ENCODE peak calls at places on chromosome 22, in six cellular contexts. One of them, this sample, is unnamed.

GRCh38 chr22:28799834-28800307 is 498 bp downstream of the XBP1 start:
- DNase-seq in RCC 7860: peak; percentile 17
- DNase-seq in GM04504: peak; percentile 38
- DNase-seq in heart left ventricle: peak; percentile 84
- DNase-seq in uterus: peak; percentile 70
- DNase-seq in NCI-H510A: no peak
- DNase-seq in this sample: peak; percentile 66

GRCh38 chr22:28018461-28018927 is 99.4 kb upstream of the PITPNB start:
- DNase-seq in uterus: peak; percentile 11
- DNase-seq in RCC 7860: no peak
- DNase-seq in GM04504: no peak
- DNase-seq in heart left ventricle: peak; percentile 13
- DNase-seq in NCI-H510A: no peak
- DNase-seq in this sample: no peak

GRCh38 chr22:41526802-41527799 is 17.2 kb downstream of the POLR3H start:
- DNase-seq in heart left ventricle: no peak
- DNase-seq in GM04504: no peak
- DNase-seq in RCC 7860: no peak
- DNase-seq in uterus: no peak
- DNase-seq in NCI-H510A: no peak
- DNase-seq in this sample: peak; percentile 41

GRCh38 chr22:39248254-39248653 is 3.5 kb upstream of the PDGFB start:
- DNase-seq in uterus: no peak
- DNase-seq in NCI-H510A: no peak
- DNase-seq in heart left ventricle: no peak
- DNase-seq in GM04504: no peak
- DNase-seq in RCC 7860: no peak
- DNase-seq in this sample: no peak

GRCh38 chr22:22349455-22349836 is 104.9 kb downstream of the VPREB1 start:
- DNase-seq in uterus: no peak
- DNase-seq in NCI-H510A: no peak
- DNase-seq in GM04504: no peak
- DNase-seq in heart left ventricle: no peak
- DNase-seq in RCC 7860: no peak
- DNase-seq in this sample: no peak

GRCh38 chr22:50276143-50276542 is 6.0 kb upstream of the MAPK11 start:
- DNase-seq in uterus: no peak
- DNase-seq in NCI-H510A: no peak
- DNase-seq in RCC 7860: no peak
- DNase-seq in heart left ventricle: peak; percentile 70
- DNase-seq in GM04504: no peak
- DNase-seq in this sample: peak; percentile 48

GRCh38 chr22:38097557-38098409 is 12.7 kb downstream of the BAIAP2L2 start:
- DNase-seq in GM04504: no peak
- DNase-seq in heart left ventricle: no peak
- DNase-seq in uterus: no peak
- DNase-seq in NCI-H510A: no peak
- DNase-seq in RCC 7860: no peak
- DNase-seq in this sample: no peak

GRCh38 chr22:17931400-17931825 is 92.9 kb downstream of the MICAL3 start:
- DNase-seq in heart left ventricle: peak; percentile 91
- DNase-seq in uterus: peak; percentile 17
- DNase-seq in NCI-H510A: no peak
- DNase-seq in RCC 7860: peak; percentile 11
- DNase-seq in GM04504: no peak
- DNase-seq in this sample: no peak

GRCh38 chr22:19843107-19843856 is 11.4 kb downstream of the GNB1L start:
- DNase-seq in NCI-H510A: no peak
- DNase-seq in uterus: no peak
- DNase-seq in RCC 7860: no peak
- DNase-seq in heart left ventricle: no peak
- DNase-seq in GM04504: no peak
- DNase-seq in this sample: no peak

GRCh38 chr22:35589071-35589735 is 27.9 kb downstream of the MB start:
- DNase-seq in NCI-H510A: no peak
- DNase-seq in uterus: peak; percentile 88
- DNase-seq in GM04504: peak; percentile 95
- DNase-seq in RCC 7860: peak; percentile 99
- DNase-seq in heart left ventricle: no peak
- DNase-seq in this sample: peak; percentile 98

GRCh38 chr22:30286813-30287625 is 2.3 kb downstream of the CASTOR1 start:
- DNase-seq in GM04504: no peak
- DNase-seq in RCC 7860: peak; percentile 33
- DNase-seq in NCI-H510A: no peak
- DNase-seq in heart left ventricle: peak; percentile 67
- DNase-seq in uterus: peak; percentile 71
- DNase-seq in this sample: peak; percentile 76

GRCh38 chr22:50018608-50019291 is 6.2 kb upstream of the IL17REL start:
- DNase-seq in RCC 7860: no peak
- DNase-seq in uterus: no peak
- DNase-seq in GM04504: no peak
- DNase-seq in heart left ventricle: no peak
- DNase-seq in NCI-H510A: no peak
- DNase-seq in this sample: no peak

GRCh38 chr22:43988116-43988817 is 33.0 kb downstream of the SAMM50 start:
- DNase-seq in RCC 7860: no peak
- DNase-seq in NCI-H510A: no peak
- DNase-seq in uterus: no peak
- DNase-seq in heart left ventricle: no peak
- DNase-seq in GM04504: no peak
- DNase-seq in this sample: no peak

GRCh38 chr22:37018815-37019308 is 385 bp downstream of the TST start:
- DNase-seq in uterus: peak; percentile 79
- DNase-seq in GM04504: no peak
- DNase-seq in heart left ventricle: peak; percentile 81
- DNase-seq in NCI-H510A: no peak
- DNase-seq in RCC 7860: no peak
- DNase-seq in this sample: peak; percentile 36

GRCh38 chr22:17578129-17578754 is 14.9 kb downstream of the SLC25A18 start:
- DNase-seq in uterus: no peak
- DNase-seq in heart left ventricle: peak; percentile 70
- DNase-seq in RCC 7860: no peak
- DNase-seq in NCI-H510A: no peak
- DNase-seq in GM04504: peak; percentile 48
- DNase-seq in this sample: peak; percentile 78

GRCh38 chr22:25930710-25931353 is 188.8 kb downstream of the MYO18B start:
- DNase-seq in GM04504: no peak
- DNase-seq in NCI-H510A: peak; percentile 57
- DNase-seq in uterus: no peak
- DNase-seq in RCC 7860: no peak
- DNase-seq in heart left ventricle: no peak
- DNase-seq in this sample: peak; percentile 42

GRCh38 chr22:41908409-41909289 is 6.2 kb downstream of the SHISA8 start:
- DNase-seq in heart left ventricle: no peak
- DNase-seq in GM04504: no peak
- DNase-seq in uterus: no peak
- DNase-seq in RCC 7860: no peak
- DNase-seq in NCI-H510A: no peak
- DNase-seq in this sample: no peak

GRCh38 chr22:43407591-43407990 is 4.2 kb upstream of the MPPED1 start:
- DNase-seq in heart left ventricle: no peak
- DNase-seq in NCI-H510A: no peak
- DNase-seq in uterus: no peak
- DNase-seq in RCC 7860: no peak
- DNase-seq in GM04504: no peak
- DNase-seq in this sample: no peak

GRCh38 chr22:28771195-28771791 is 1.2 kb upstream of the CCDC117 start:
- DNase-seq in NCI-H510A: no peak
- DNase-seq in GM04504: no peak
- DNase-seq in uterus: no peak
- DNase-seq in heart left ventricle: no peak
- DNase-seq in RCC 7860: no peak
- DNase-seq in this sample: no peak

GRCh38 chr22:27124336-27125023 is 467.1 kb downstream of the MIAT start:
- DNase-seq in NCI-H510A: no peak
- DNase-seq in heart left ventricle: peak; percentile 71
- DNase-seq in RCC 7860: no peak
- DNase-seq in GM04504: no peak
- DNase-seq in uterus: no peak
- DNase-seq in this sample: no peak

GRCh38 chr22:49825944-49826602 is 1.6 kb downstream of the BRD1 start:
- DNase-seq in NCI-H510A: no peak
- DNase-seq in heart left ventricle: no peak
- DNase-seq in uterus: no peak
- DNase-seq in GM04504: no peak
- DNase-seq in RCC 7860: peak; percentile 50
- DNase-seq in this sample: peak; percentile 41

GRCh38 chr22:50150161-50151129 is 20.1 kb upstream of the PANX2 start:
- DNase-seq in NCI-H510A: no peak
- DNase-seq in RCC 7860: peak; percentile 74
- DNase-seq in heart left ventricle: no peak
- DNase-seq in uterus: no peak
- DNase-seq in GM04504: no peak
- DNase-seq in this sample: peak; percentile 45

GRCh38 chr22:43275545-43275981 is 67.6 kb downstream of the SCUBE1 start:
- DNase-seq in uterus: no peak
- DNase-seq in NCI-H510A: no peak
- DNase-seq in GM04504: no peak
- DNase-seq in heart left ventricle: no peak
- DNase-seq in RCC 7860: peak; percentile 86
- DNase-seq in this sample: peak; percentile 94

GRCh38 chr22:37177221-37177620 is 10.8 kb downstream of the C1QTNF6 start:
- DNase-seq in NCI-H510A: no peak
- DNase-seq in uterus: no peak
- DNase-seq in RCC 7860: no peak
- DNase-seq in GM04504: no peak
- DNase-seq in heart left ventricle: no peak
- DNase-seq in this sample: no peak

GRCh38 chr22:25822344-25822743 is 80.4 kb downstream of the MYO18B start:
- DNase-seq in RCC 7860: no peak
- DNase-seq in uterus: no peak
- DNase-seq in heart left ventricle: no peak
- DNase-seq in GM04504: no peak
- DNase-seq in NCI-H510A: no peak
- DNase-seq in this sample: no peak